ENCODE peak calls at places on chromosomes 11 and 22, in seven cellular contexts. K is AG09319, S is prostate gland, Q is non-pigmented ciliary epithelial cell, U is IMR-90, Y is A549, E is hypothalamus. V is an unnamed sample.

GRCh38 chr11:118167906-118168305 is 8.5 kb downstream of the SCN2B start:
- DNase-seq in E (no peak), Y (no peak), K (no peak), Q (no peak), S (no peak), U (no peak), V (no peak)

GRCh38 chr11:118152020-118152551 is 537 bp downstream of the SCN4B start:
- DNase-seq in S (no peak), E (no peak), U (no peak), K (no peak), Q (no peak), Y (no peak), V (no peak)

GRCh38 chr11:69892237-69892985 is 73.2 kb upstream of the FGF3 start:
- DNase-seq in Y (no peak), S (no peak), Q (no peak), E (no peak), U (no peak), K (no peak), V (no peak)

GRCh38 chr22:32926600-32926999 is 125.1 kb downstream of the TIMP3 start:
- DNase-seq in Q (no peak), S (no peak), U (peak; percentile 34), Y (peak; percentile 3), E (no peak), K (no peak), V (no peak)

GRCh38 chr11:62852523-62853188 is 13.3 kb upstream of the WDR74 start:
- DNase-seq in K (no peak), Y (no peak), Q (no peak), E (no peak), S (no peak), U (no peak), V (no peak)

GRCh38 chr11:15743244-15743629 is 613.1 kb downstream of the SOX6 start:
- DNase-seq in E (no peak), K (no peak), Y (no peak), U (no peak), Q (no peak), S (no peak), V (no peak)

GRCh38 chr22:30459206-30460052 is 12.4 kb downstream of the SEC14L3 start:
- DNase-seq in U (peak; percentile 26), E (no peak), K (no peak), Y (no peak), S (no peak), Q (no peak), V (no peak)

GRCh38 chr22:37111156-37111717 is 1.7 kb upstream of the TMPRSS6 start:
- DNase-seq in K (no peak), Y (no peak), Q (no peak), E (no peak), U (no peak), S (no peak), V (no peak)

GRCh38 chr22:22810018-22810427 is 77.6 kb upstream of the IGLL5 start:
- DNase-seq in E (peak; percentile 26), K (no peak), Q (no peak), S (no peak), Y (peak; percentile 18), U (peak; percentile 30), V (no peak)

GRCh38 chr11:37371346-37371970 is 773.4 kb upstream of the RAG2 start:
- DNase-seq in E (no peak), K (no peak), U (no peak), Q (no peak), S (no peak), Y (no peak), V (no peak)

GRCh38 chr11:130477646-130478203 is 29.3 kb downstream of the ADAMTS15 start:
- DNase-seq in K (no peak), Y (no peak), U (peak; percentile 18), E (no peak), S (no peak), Q (no peak), V (peak; percentile 64)

GRCh38 chr11:119300198-119300964 is 16.5 kb downstream of the MCAM start:
- DNase-seq in S (no peak), Y (no peak), U (no peak), K (no peak), E (no peak), Q (no peak), V (no peak)